ENCODE peak calls at places on chromosomes 5 and 9, in nine cellular contexts. One of them, this sample, is unnamed.

GRCh38 chr5:177467436-177467835 is 6.0 kb downstream of the DBN1 start:
- DNase-seq in uterus: no peak
- DNase-seq in heart left ventricle: no peak
- DNase-seq in ovary: no peak
- DNase-seq in right lobe of liver: no peak
- DNase-seq in tibial nerve: no peak
- DNase-seq in adrenal gland: no peak
- DNase-seq in transverse colon: no peak
- DNase-seq in breast epithelium: no peak
- DNase-seq in this sample: no peak

GRCh38 chr5:169695919-169696490 is 58.9 kb downstream of the DOCK2 start:
- DNase-seq in uterus: no peak
- DNase-seq in heart left ventricle: no peak
- DNase-seq in ovary: no peak
- DNase-seq in right lobe of liver: no peak
- DNase-seq in tibial nerve: no peak
- DNase-seq in adrenal gland: no peak
- DNase-seq in transverse colon: no peak
- DNase-seq in breast epithelium: no peak
- DNase-seq in this sample: no peak

GRCh38 chr5:173480896-173481295 is 135.6 kb downstream of the BOD1 start:
- DNase-seq in uterus: no peak
- DNase-seq in heart left ventricle: no peak
- DNase-seq in ovary: no peak
- DNase-seq in right lobe of liver: no peak
- DNase-seq in tibial nerve: no peak
- DNase-seq in adrenal gland: no peak
- DNase-seq in transverse colon: no peak
- DNase-seq in breast epithelium: no peak
- DNase-seq in this sample: no peak

GRCh38 chr9:104808030-104808614 is 44.2 kb downstream of the NIPSNAP3B start:
- DNase-seq in uterus: no peak
- DNase-seq in heart left ventricle: no peak
- DNase-seq in ovary: peak
- DNase-seq in right lobe of liver: no peak
- DNase-seq in tibial nerve: no peak
- DNase-seq in adrenal gland: no peak
- DNase-seq in transverse colon: no peak
- DNase-seq in breast epithelium: no peak
- DNase-seq in this sample: no peak

GRCh38 chr9:136773386-136774044 is 9.2 kb upstream of the LCN15 start:
- DNase-seq in uterus: no peak
- DNase-seq in heart left ventricle: no peak
- DNase-seq in ovary: no peak
- DNase-seq in right lobe of liver: no peak
- DNase-seq in tibial nerve: no peak
- DNase-seq in adrenal gland: no peak
- DNase-seq in transverse colon: no peak
- DNase-seq in breast epithelium: no peak
- DNase-seq in this sample: no peak

GRCh38 chr9:92639791-92640271 is 30.1 kb downstream of the IPPK start:
- DNase-seq in uterus: peak
- DNase-seq in heart left ventricle: no peak
- DNase-seq in ovary: peak
- DNase-seq in right lobe of liver: no peak
- DNase-seq in tibial nerve: no peak
- DNase-seq in adrenal gland: no peak
- DNase-seq in transverse colon: no peak
- DNase-seq in breast epithelium: no peak
- DNase-seq in this sample: no peak

GRCh38 chr5:32851774-32852173 is 140.7 kb downstream of the NPR3 start:
- DNase-seq in uterus: no peak
- DNase-seq in heart left ventricle: no peak
- DNase-seq in ovary: no peak
- DNase-seq in right lobe of liver: no peak
- DNase-seq in tibial nerve: no peak
- DNase-seq in adrenal gland: no peak
- DNase-seq in transverse colon: no peak
- DNase-seq in breast epithelium: no peak
- DNase-seq in this sample: no peak

GRCh38 chr9:106120096-106120495 is 425.8 kb downstream of the TMEM38B start:
- DNase-seq in uterus: no peak
- DNase-seq in heart left ventricle: peak
- DNase-seq in ovary: no peak
- DNase-seq in right lobe of liver: no peak
- DNase-seq in tibial nerve: no peak
- DNase-seq in adrenal gland: no peak
- DNase-seq in transverse colon: no peak
- DNase-seq in breast epithelium: no peak
- DNase-seq in this sample: no peak

GRCh38 chr9:109801484-109801883 is 21.5 kb downstream of the PALM2AKAP2 start:
- DNase-seq in uterus: no peak
- DNase-seq in heart left ventricle: no peak
- DNase-seq in ovary: no peak
- DNase-seq in right lobe of liver: peak
- DNase-seq in tibial nerve: no peak
- DNase-seq in adrenal gland: no peak
- DNase-seq in transverse colon: no peak
- DNase-seq in breast epithelium: no peak
- DNase-seq in this sample: no peak

GRCh38 chr9:117073539-117074336 is 341.1 kb downstream of the ASTN2 start:
- DNase-seq in uterus: no peak
- DNase-seq in heart left ventricle: no peak
- DNase-seq in ovary: no peak
- DNase-seq in right lobe of liver: no peak
- DNase-seq in tibial nerve: no peak
- DNase-seq in adrenal gland: peak
- DNase-seq in transverse colon: no peak
- DNase-seq in breast epithelium: peak
- DNase-seq in this sample: no peak

GRCh38 chr9:135275163-135275925 is 187.9 kb downstream of the OLFM1 start:
- DNase-seq in uterus: no peak
- DNase-seq in heart left ventricle: no peak
- DNase-seq in ovary: no peak
- DNase-seq in right lobe of liver: no peak
- DNase-seq in tibial nerve: no peak
- DNase-seq in adrenal gland: no peak
- DNase-seq in transverse colon: no peak
- DNase-seq in breast epithelium: peak
- DNase-seq in this sample: no peak

GRCh38 chr5:4020386-4020785 is 424.8 kb downstream of the IRX1 start:
- DNase-seq in uterus: no peak
- DNase-seq in heart left ventricle: no peak
- DNase-seq in ovary: no peak
- DNase-seq in right lobe of liver: no peak
- DNase-seq in tibial nerve: no peak
- DNase-seq in adrenal gland: no peak
- DNase-seq in transverse colon: no peak
- DNase-seq in breast epithelium: no peak
- DNase-seq in this sample: no peak

GRCh38 chr9:117555964-117556629 is 141.2 kb upstream of the ASTN2 start:
- DNase-seq in uterus: no peak
- DNase-seq in heart left ventricle: no peak
- DNase-seq in ovary: no peak
- DNase-seq in right lobe of liver: peak
- DNase-seq in tibial nerve: no peak
- DNase-seq in adrenal gland: peak
- DNase-seq in transverse colon: peak
- DNase-seq in breast epithelium: no peak
- DNase-seq in this sample: no peak

GRCh38 chr9:126722922-126723806 is 81.7 kb upstream of the ZBTB43 start:
- DNase-seq in uterus: peak
- DNase-seq in heart left ventricle: peak
- DNase-seq in ovary: no peak
- DNase-seq in right lobe of liver: no peak
- DNase-seq in tibial nerve: no peak
- DNase-seq in adrenal gland: peak
- DNase-seq in transverse colon: peak
- DNase-seq in breast epithelium: no peak
- DNase-seq in this sample: no peak

DNA sequence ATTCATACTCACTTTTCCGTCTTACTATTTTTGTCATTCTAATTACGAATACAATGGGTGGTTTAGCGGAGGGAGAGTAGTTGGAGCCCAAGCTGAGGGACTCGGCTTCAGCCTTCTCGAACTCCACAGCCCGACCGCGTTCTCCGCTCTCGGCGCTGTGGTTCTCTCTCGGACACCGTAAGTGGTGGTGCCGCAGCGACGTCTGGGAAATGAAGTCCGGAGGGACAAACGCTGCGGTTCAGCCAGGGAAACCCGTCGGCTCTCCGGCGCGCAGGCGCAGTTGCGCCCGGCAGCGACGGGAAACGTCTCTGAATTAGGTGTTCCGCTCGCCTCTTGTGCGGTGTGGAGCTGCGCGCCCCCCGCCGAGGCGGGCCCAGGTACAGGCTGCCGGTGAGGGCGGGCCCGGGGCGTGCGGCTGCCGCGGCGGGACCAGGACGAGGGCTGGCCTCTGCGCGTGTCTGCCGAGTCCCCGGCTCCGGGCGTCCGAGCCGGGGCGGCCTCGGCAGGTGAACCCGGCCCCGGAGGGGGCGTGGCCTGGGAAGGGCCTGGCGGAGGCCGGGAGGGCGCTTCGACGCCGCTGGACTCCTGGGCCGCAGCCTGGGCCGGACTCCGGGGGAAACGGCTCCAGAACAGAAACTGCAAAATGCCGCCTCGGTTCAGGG is at the start of gene ZNF879:
- DNase-seq in uterus: peak
- DNase-seq in heart left ventricle: peak
- DNase-seq in ovary: peak
- DNase-seq in right lobe of liver: peak
- DNase-seq in tibial nerve: peak
- DNase-seq in adrenal gland: peak
- DNase-seq in transverse colon: peak
- DNase-seq in breast epithelium: peak
- DNase-seq in this sample: peak
- TF ChIP-seq POLR2A in uterus: peak
- TF ChIP-seq POLR2A in heart left ventricle: no peak
- TF ChIP-seq POLR2A in ovary: peak
- TF ChIP-seq POLR2A in right lobe of liver: no peak
- TF ChIP-seq POLR2A in tibial nerve: peak
- TF ChIP-seq POLR2A in adrenal gland: no peak
- TF ChIP-seq POLR2A in transverse colon: no peak
- TF ChIP-seq POLR2A in breast epithelium: no peak
- TF ChIP-seq POLR2A in this sample: no peak

DNA sequence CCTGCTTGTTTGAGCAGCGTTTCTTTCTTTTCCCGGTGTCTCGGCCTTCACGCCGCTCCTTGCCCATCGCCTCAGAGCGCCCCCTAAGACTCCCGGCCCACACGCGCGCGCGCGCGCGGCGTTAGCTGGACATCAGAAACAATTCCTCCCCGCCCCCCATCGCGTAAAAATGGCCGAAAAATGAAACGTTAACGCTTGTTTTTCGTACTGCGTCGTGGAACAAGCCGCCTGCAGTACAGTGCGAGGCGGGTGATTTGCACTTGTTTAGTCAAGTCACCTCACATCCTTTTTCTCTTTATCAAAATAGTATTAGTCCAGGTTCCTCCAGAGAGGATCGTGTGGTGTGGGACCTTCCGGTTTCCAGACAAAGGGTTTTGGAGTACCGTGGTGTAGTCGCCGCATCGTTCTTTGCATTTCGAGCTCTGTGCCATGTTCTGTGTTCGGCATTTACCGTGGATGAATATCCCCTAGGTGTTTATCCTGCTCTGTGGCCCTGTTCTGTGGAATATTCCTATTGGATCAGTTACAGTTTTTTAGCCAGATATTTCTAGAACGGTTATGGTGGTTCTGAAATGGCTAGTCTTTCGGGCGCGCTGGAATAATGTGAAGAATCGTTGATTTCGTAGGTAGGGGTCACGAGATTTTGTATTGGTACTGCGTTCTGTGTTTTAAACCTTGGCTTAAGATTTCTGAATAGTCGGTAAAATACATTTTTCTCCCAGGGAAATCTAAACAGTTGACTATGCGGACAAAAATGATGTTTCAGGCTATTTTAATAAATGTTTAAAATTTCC is 1.0 kb downstream of the MATR3 start:
- DNase-seq in uterus: peak
- DNase-seq in heart left ventricle: peak
- DNase-seq in ovary: peak
- DNase-seq in right lobe of liver: peak
- DNase-seq in tibial nerve: peak
- DNase-seq in adrenal gland: peak
- DNase-seq in transverse colon: peak
- DNase-seq in breast epithelium: peak
- DNase-seq in this sample: no peak
- TF ChIP-seq CTCF in uterus: peak
- TF ChIP-seq CTCF in heart left ventricle: peak
- TF ChIP-seq CTCF in ovary: no peak
- TF ChIP-seq CTCF in right lobe of liver: no peak
- TF ChIP-seq CTCF in tibial nerve: no peak
- TF ChIP-seq CTCF in adrenal gland: no peak
- TF ChIP-seq CTCF in transverse colon: no peak
- TF ChIP-seq CTCF in breast epithelium: no peak
- TF ChIP-seq CTCF in this sample: no peak

GRCh38 chr9:113352411-113352810 is 3.1 kb downstream of the BSPRY start:
- DNase-seq in uterus: no peak
- DNase-seq in heart left ventricle: no peak
- DNase-seq in ovary: no peak
- DNase-seq in right lobe of liver: no peak
- DNase-seq in tibial nerve: no peak
- DNase-seq in adrenal gland: peak
- DNase-seq in transverse colon: no peak
- DNase-seq in breast epithelium: no peak
- DNase-seq in this sample: no peak
- H3K27ac ChIP-seq in uterus: no peak
- H3K27ac ChIP-seq in heart left ventricle: no peak
- H3K27ac ChIP-seq in ovary: no peak
- H3K27ac ChIP-seq in right lobe of liver: no peak
- H3K27ac ChIP-seq in tibial nerve: no peak
- H3K27ac ChIP-seq in adrenal gland: no peak
- H3K27ac ChIP-seq in transverse colon: no peak
- H3K27ac ChIP-seq in breast epithelium: no peak
- H3K27ac ChIP-seq in this sample: peak

GRCh38 chr9:14302405-14302804 is 11.5 kb downstream of the NFIB start:
- DNase-seq in uterus: no peak
- DNase-seq in heart left ventricle: no peak
- DNase-seq in ovary: no peak
- DNase-seq in right lobe of liver: no peak
- DNase-seq in tibial nerve: no peak
- DNase-seq in adrenal gland: no peak
- DNase-seq in transverse colon: no peak
- DNase-seq in breast epithelium: no peak
- DNase-seq in this sample: no peak
- TF ChIP-seq POLR2A in uterus: no peak
- TF ChIP-seq POLR2A in heart left ventricle: no peak
- TF ChIP-seq POLR2A in ovary: no peak
- TF ChIP-seq POLR2A in right lobe of liver: no peak
- TF ChIP-seq POLR2A in tibial nerve: no peak
- TF ChIP-seq POLR2A in adrenal gland: no peak
- TF ChIP-seq POLR2A in transverse colon: no peak
- TF ChIP-seq POLR2A in breast epithelium: no peak
- TF ChIP-seq POLR2A in this sample: no peak

This sample was measured in esophagus squamous epithelium.